ENCODE peak calls at places on chromosomes 3 and 15, in five cellular contexts. One of them, this sample, is unnamed.

GRCh38 chr3:138948371-138949001 is 1.5 kb downstream of the FOXL2NB start:
- DNase-seq in effector CD8-positive, alpha-beta T cell: no peak
- DNase-seq in globus pallidus: no peak
- DNase-seq in endothelial cell: no peak
- DNase-seq in neural progenitor cell: no peak
- DNase-seq in this sample: no peak

GRCh38 chr15:35013370-35013769 is 25.3 kb upstream of the ZNF770 start:
- DNase-seq in effector CD8-positive, alpha-beta T cell: no peak
- DNase-seq in globus pallidus: no peak
- DNase-seq in endothelial cell: no peak
- DNase-seq in neural progenitor cell: no peak
- DNase-seq in this sample: no peak

GRCh38 chr3:49415931-49416601 is 3.8 kb downstream of the TCTA start:
- DNase-seq in effector CD8-positive, alpha-beta T cell: peak
- DNase-seq in globus pallidus: no peak
- DNase-seq in endothelial cell: no peak
- DNase-seq in neural progenitor cell: no peak
- DNase-seq in this sample: peak

GRCh38 chr3:52355526-52355925 is 39.4 kb downstream of the DNAH1 start:
- DNase-seq in effector CD8-positive, alpha-beta T cell: no peak
- DNase-seq in globus pallidus: no peak
- DNase-seq in endothelial cell: no peak
- DNase-seq in neural progenitor cell: no peak
- DNase-seq in this sample: no peak

GRCh38 chr15:51132384-51133139 is 37.9 kb upstream of the TNFAIP8L3 start:
- DNase-seq in effector CD8-positive, alpha-beta T cell: no peak
- DNase-seq in globus pallidus: peak
- DNase-seq in endothelial cell: peak
- DNase-seq in neural progenitor cell: peak
- DNase-seq in this sample: peak

GRCh38 chr3:189944285-189945145 is 176.2 kb downstream of the P3H2 start:
- DNase-seq in effector CD8-positive, alpha-beta T cell: no peak
- DNase-seq in globus pallidus: no peak
- DNase-seq in endothelial cell: no peak
- DNase-seq in neural progenitor cell: no peak
- DNase-seq in this sample: no peak

GRCh38 chr3:188179006-188179966 is 25.3 kb downstream of the LPP start:
- DNase-seq in effector CD8-positive, alpha-beta T cell: no peak
- DNase-seq in globus pallidus: no peak
- DNase-seq in endothelial cell: no peak
- DNase-seq in neural progenitor cell: peak
- DNase-seq in this sample: no peak

GRCh38 chr3:163671201-163671600 is 1407.1 kb downstream of the SI start:
- DNase-seq in effector CD8-positive, alpha-beta T cell: no peak
- DNase-seq in globus pallidus: no peak
- DNase-seq in endothelial cell: no peak
- DNase-seq in neural progenitor cell: no peak
- DNase-seq in this sample: no peak